ENCODE peak calls at places on chromosomes 11 and 22, in seven cellular contexts. C is midbrain; K is activated gamma-delta T cell treated with anti-CD3 and anti-CD28 coated beads, Interleukin-2, amount 50 U/mL, for 16 hours; J is HFFc6; X is prostate gland; H is T-cell; L is HEK293T. P is an unnamed sample.

GRCh38 chr11:7060828-7061227 is 28.0 kb upstream of the RBMXL2 start:
- DNase-seq in C (no peak), K (no peak), J (peak; percentile 77), X (no peak), H (no peak), L (no peak), P (no peak)

GRCh38 chr22:22942511-22943329 is 55.1 kb downstream of the IGLL5 start:
- DNase-seq in C (peak; percentile 47), K (peak; percentile 63), J (peak; percentile 72), X (no peak), H (peak; percentile 73), L (peak; percentile 83), P (peak; percentile 53)

GRCh38 chr11:34513674-34513995 is at the start of gene ELF5:
- DNase-seq in C (no peak), K (no peak), J (no peak), X (peak; percentile 43), H (no peak), L (no peak), P (no peak)

GRCh38 chr22:41048791-41049717 is 43.3 kb upstream of the EP300 start:
- DNase-seq in C (peak; percentile 29), K (no peak), J (peak; percentile 95), X (peak; percentile 36), H (no peak), L (peak; percentile 65), P (peak; percentile 22)

GRCh38 chr11:69114811-69115523 is 40.8 kb upstream of the SMIM38 start:
- DNase-seq in C (no peak), K (no peak), J (no peak), X (peak; percentile 60), H (no peak), L (no peak), P (no peak)

GRCh38 chr11:76233936-76234703 is 27.8 kb upstream of the WNT11 start:
- DNase-seq in C (peak; percentile 62), K (no peak), J (no peak), X (no peak), H (peak; percentile 13), L (no peak), P (peak; percentile 34)

GRCh38 chr11:44286268-44286880 is 23.6 kb downstream of the ALX4 start:
- DNase-seq in C (peak; percentile 53), K (peak; percentile 7), J (peak; percentile 38), X (no peak), H (peak; percentile 40), L (peak; percentile 82), P (peak; percentile 30)

GRCh38 chr11:3199537-3200295 is 18.9 kb downstream of the MRGPRG start:
- DNase-seq in C (no peak), K (no peak), J (no peak), X (no peak), H (no peak), L (no peak), P (no peak)

GRCh38 chr22:37202001-37202555 is 10.2 kb downstream of the SSTR3 start:
- DNase-seq in C (no peak), K (no peak), J (no peak), X (no peak), H (no peak), L (no peak), P (no peak)

GRCh38 chr11:16456366-16456765 is 100.0 kb upstream of the SOX6 start:
- DNase-seq in C (no peak), K (no peak), J (no peak), X (no peak), H (no peak), L (no peak), P (no peak)

GRCh38 chr11:62472063-62472884 is 53.4 kb downstream of the SCGB1A1 start:
- DNase-seq in C (no peak), K (no peak), J (peak; percentile 26), X (no peak), H (no peak), L (no peak), P (no peak)

GRCh38 chr11:28924007-28924406 is 815.8 kb downstream of the METTL15 start:
- DNase-seq in C (no peak), K (no peak), J (no peak), X (no peak), H (no peak), L (no peak), P (no peak)

GRCh38 chr11:64305691-64306562 is 603 bp downstream of the ESRRA start:
- DNase-seq in C (peak; percentile 63), K (peak; percentile 51), J (no peak), X (peak; percentile 38), H (peak; percentile 59), L (no peak), P (no peak)

GRCh38 chr22:36303874-36304273 is 50.9 kb downstream of the APOL1 start:
- DNase-seq in C (no peak), K (no peak), J (no peak), X (no peak), H (no peak), L (no peak), P (no peak)

GRCh38 chr11:30741039-30741550 is 154.9 kb upstream of the MPPED2 start:
- DNase-seq in C (no peak), K (no peak), J (no peak), X (no peak), H (no peak), L (no peak), P (no peak)

GRCh38 chr11:34427171-34427805 is 11.4 kb upstream of the CAT start:
- DNase-seq in C (no peak), K (no peak), J (peak; percentile 83), X (no peak), H (no peak), L (peak; percentile 20), P (no peak)

P was measured in pons.